ENCODE peak calls at places on chromosomes 3 and 15, in seven cellular contexts. One of them, this sample, is unnamed.

GRCh38 chr3:52004906-52005395 is 9.3 kb upstream of the RPL29 start:
- DNase-seq in Caco-2: no peak
- DNase-seq in activated CD4-positive, alpha-beta T cell treated with anti-CD3 and anti-CD28 coated beads, Interleukin-2, amount 10 ng/mL, durations not matched to agents 7 days and 5 days: no peak
- DNase-seq in adrenal gland: no peak
- DNase-seq in lower lobe of right lung: no peak
- DNase-seq in nucleus accumbens: no peak
- DNase-seq in posterior cingulate gyrus: no peak
- DNase-seq in this sample: no peak

GRCh38 chr15:50066202-50066601 is 52.8 kb downstream of the ATP8B4 start:
- DNase-seq in activated CD4-positive, alpha-beta T cell treated with anti-CD3 and anti-CD28 coated beads, Interleukin-2, amount 10 ng/mL, durations not matched to agents 7 days and 5 days: peak
- DNase-seq in adrenal gland: no peak
- DNase-seq in Caco-2: no peak
- DNase-seq in lower lobe of right lung: no peak
- DNase-seq in nucleus accumbens: no peak
- DNase-seq in posterior cingulate gyrus: no peak
- DNase-seq in this sample: no peak

GRCh38 chr3:132822266-132822665 is 100.1 kb upstream of the NPHP3 start:
- DNase-seq in Caco-2: no peak
- DNase-seq in adrenal gland: no peak
- DNase-seq in lower lobe of right lung: no peak
- DNase-seq in nucleus accumbens: no peak
- DNase-seq in activated CD4-positive, alpha-beta T cell treated with anti-CD3 and anti-CD28 coated beads, Interleukin-2, amount 10 ng/mL, durations not matched to agents 7 days and 5 days: no peak
- DNase-seq in posterior cingulate gyrus: no peak
- DNase-seq in this sample: no peak

GRCh38 chr3:127734181-127734720 is 61.5 kb downstream of the ABTB1 start:
- DNase-seq in activated CD4-positive, alpha-beta T cell treated with anti-CD3 and anti-CD28 coated beads, Interleukin-2, amount 10 ng/mL, durations not matched to agents 7 days and 5 days: no peak
- DNase-seq in posterior cingulate gyrus: no peak
- DNase-seq in Caco-2: no peak
- DNase-seq in nucleus accumbens: no peak
- DNase-seq in adrenal gland: no peak
- DNase-seq in lower lobe of right lung: no peak
- DNase-seq in this sample: no peak

GRCh38 chr3:172512363-172512762 is 10.9 kb downstream of the TNFSF10 start:
- DNase-seq in lower lobe of right lung: peak
- DNase-seq in nucleus accumbens: no peak
- DNase-seq in activated CD4-positive, alpha-beta T cell treated with anti-CD3 and anti-CD28 coated beads, Interleukin-2, amount 10 ng/mL, durations not matched to agents 7 days and 5 days: peak
- DNase-seq in posterior cingulate gyrus: peak
- DNase-seq in adrenal gland: peak
- DNase-seq in Caco-2: no peak
- DNase-seq in this sample: peak

GRCh38 chr3:43852066-43852465 is 161.3 kb downstream of the ABHD5 start:
- DNase-seq in Caco-2: no peak
- DNase-seq in lower lobe of right lung: no peak
- DNase-seq in adrenal gland: no peak
- DNase-seq in activated CD4-positive, alpha-beta T cell treated with anti-CD3 and anti-CD28 coated beads, Interleukin-2, amount 10 ng/mL, durations not matched to agents 7 days and 5 days: no peak
- DNase-seq in nucleus accumbens: no peak
- DNase-seq in posterior cingulate gyrus: no peak
- DNase-seq in this sample: no peak

GRCh38 chr15:54605556-54605955 is 591.2 kb downstream of the RSL24D1 start:
- DNase-seq in posterior cingulate gyrus: no peak
- DNase-seq in lower lobe of right lung: no peak
- DNase-seq in nucleus accumbens: no peak
- DNase-seq in activated CD4-positive, alpha-beta T cell treated with anti-CD3 and anti-CD28 coated beads, Interleukin-2, amount 10 ng/mL, durations not matched to agents 7 days and 5 days: no peak
- DNase-seq in Caco-2: no peak
- DNase-seq in adrenal gland: no peak
- DNase-seq in this sample: no peak

GRCh38 chr15:65896231-65896630 is 26.9 kb downstream of the RAB11A start:
- DNase-seq in Caco-2: no peak
- DNase-seq in nucleus accumbens: no peak
- DNase-seq in lower lobe of right lung: no peak
- DNase-seq in activated CD4-positive, alpha-beta T cell treated with anti-CD3 and anti-CD28 coated beads, Interleukin-2, amount 10 ng/mL, durations not matched to agents 7 days and 5 days: no peak
- DNase-seq in adrenal gland: no peak
- DNase-seq in posterior cingulate gyrus: no peak
- DNase-seq in this sample: no peak

GRCh38 chr3:64732570-64732969 is 44.8 kb upstream of the ADAMTS9 start:
- DNase-seq in posterior cingulate gyrus: no peak
- DNase-seq in Caco-2: no peak
- DNase-seq in activated CD4-positive, alpha-beta T cell treated with anti-CD3 and anti-CD28 coated beads, Interleukin-2, amount 10 ng/mL, durations not matched to agents 7 days and 5 days: no peak
- DNase-seq in lower lobe of right lung: no peak
- DNase-seq in adrenal gland: no peak
- DNase-seq in nucleus accumbens: no peak
- DNase-seq in this sample: no peak

GRCh38 chr3:71586810-71587242 is 3.3 kb upstream of the FOXP1 start:
- DNase-seq in lower lobe of right lung: no peak
- DNase-seq in posterior cingulate gyrus: no peak
- DNase-seq in adrenal gland: no peak
- DNase-seq in nucleus accumbens: no peak
- DNase-seq in activated CD4-positive, alpha-beta T cell treated with anti-CD3 and anti-CD28 coated beads, Interleukin-2, amount 10 ng/mL, durations not matched to agents 7 days and 5 days: no peak
- DNase-seq in Caco-2: no peak
- DNase-seq in this sample: no peak

GRCh38 chr3:124963755-124964154 is 29.2 kb upstream of the MUC13 start:
- DNase-seq in lower lobe of right lung: no peak
- DNase-seq in posterior cingulate gyrus: no peak
- DNase-seq in Caco-2: no peak
- DNase-seq in adrenal gland: no peak
- DNase-seq in nucleus accumbens: no peak
- DNase-seq in activated CD4-positive, alpha-beta T cell treated with anti-CD3 and anti-CD28 coated beads, Interleukin-2, amount 10 ng/mL, durations not matched to agents 7 days and 5 days: no peak
- DNase-seq in this sample: no peak

GRCh38 chr3:66239513-66240135 is 18.8 kb downstream of the SLC25A26 start:
- DNase-seq in lower lobe of right lung: no peak
- DNase-seq in Caco-2: no peak
- DNase-seq in posterior cingulate gyrus: no peak
- DNase-seq in nucleus accumbens: no peak
- DNase-seq in activated CD4-positive, alpha-beta T cell treated with anti-CD3 and anti-CD28 coated beads, Interleukin-2, amount 10 ng/mL, durations not matched to agents 7 days and 5 days: no peak
- DNase-seq in adrenal gland: no peak
- DNase-seq in this sample: no peak

GRCh38 chr3:100386437-100387064 is 14.3 kb downstream of the TOMM70 start:
- DNase-seq in adrenal gland: no peak
- DNase-seq in posterior cingulate gyrus: no peak
- DNase-seq in activated CD4-positive, alpha-beta T cell treated with anti-CD3 and anti-CD28 coated beads, Interleukin-2, amount 10 ng/mL, durations not matched to agents 7 days and 5 days: no peak
- DNase-seq in lower lobe of right lung: no peak
- DNase-seq in Caco-2: no peak
- DNase-seq in nucleus accumbens: no peak
- DNase-seq in this sample: no peak

GRCh38 chr3:61725851-61726333 is 164.5 kb downstream of the PTPRG start:
- DNase-seq in activated CD4-positive, alpha-beta T cell treated with anti-CD3 and anti-CD28 coated beads, Interleukin-2, amount 10 ng/mL, durations not matched to agents 7 days and 5 days: no peak
- DNase-seq in Caco-2: peak
- DNase-seq in lower lobe of right lung: no peak
- DNase-seq in posterior cingulate gyrus: no peak
- DNase-seq in nucleus accumbens: no peak
- DNase-seq in adrenal gland: peak
- DNase-seq in this sample: no peak

GRCh38 chr3:54374214-54374855 is 252.0 kb downstream of the CACNA2D3 start:
- DNase-seq in adrenal gland: peak
- DNase-seq in activated CD4-positive, alpha-beta T cell treated with anti-CD3 and anti-CD28 coated beads, Interleukin-2, amount 10 ng/mL, durations not matched to agents 7 days and 5 days: peak
- DNase-seq in lower lobe of right lung: no peak
- DNase-seq in posterior cingulate gyrus: no peak
- DNase-seq in Caco-2: no peak
- DNase-seq in nucleus accumbens: no peak
- DNase-seq in this sample: no peak

GRCh38 chr15:53869806-53870073 is 108.5 kb upstream of the UNC13C start:
- DNase-seq in adrenal gland: no peak
- DNase-seq in lower lobe of right lung: no peak
- DNase-seq in nucleus accumbens: no peak
- DNase-seq in activated CD4-positive, alpha-beta T cell treated with anti-CD3 and anti-CD28 coated beads, Interleukin-2, amount 10 ng/mL, durations not matched to agents 7 days and 5 days: no peak
- DNase-seq in posterior cingulate gyrus: no peak
- DNase-seq in Caco-2: peak
- DNase-seq in this sample: no peak

GRCh38 chr3:169777822-169778221 is 4.6 kb downstream of the MYNN start:
- DNase-seq in activated CD4-positive, alpha-beta T cell treated with anti-CD3 and anti-CD28 coated beads, Interleukin-2, amount 10 ng/mL, durations not matched to agents 7 days and 5 days: no peak
- DNase-seq in nucleus accumbens: no peak
- DNase-seq in lower lobe of right lung: no peak
- DNase-seq in posterior cingulate gyrus: no peak
- DNase-seq in Caco-2: no peak
- DNase-seq in adrenal gland: no peak
- DNase-seq in this sample: no peak

GRCh38 chr3:146250449-146251382 is at the start of gene PLSCR4:
- DNase-seq in nucleus accumbens: no peak
- DNase-seq in lower lobe of right lung: peak
- DNase-seq in activated CD4-positive, alpha-beta T cell treated with anti-CD3 and anti-CD28 coated beads, Interleukin-2, amount 10 ng/mL, durations not matched to agents 7 days and 5 days: peak
- DNase-seq in adrenal gland: peak
- DNase-seq in Caco-2: peak
- DNase-seq in posterior cingulate gyrus: no peak
- DNase-seq in this sample: peak

GRCh38 chr3:20256144-20256543 is 70.1 kb upstream of the SGO1 start:
- DNase-seq in lower lobe of right lung: no peak
- DNase-seq in nucleus accumbens: no peak
- DNase-seq in posterior cingulate gyrus: no peak
- DNase-seq in Caco-2: no peak
- DNase-seq in adrenal gland: no peak
- DNase-seq in activated CD4-positive, alpha-beta T cell treated with anti-CD3 and anti-CD28 coated beads, Interleukin-2, amount 10 ng/mL, durations not matched to agents 7 days and 5 days: no peak
- DNase-seq in this sample: no peak

GRCh38 chr3:185330238-185330637 is 32.7 kb upstream of the MAP3K13 start:
- DNase-seq in adrenal gland: no peak
- DNase-seq in Caco-2: no peak
- DNase-seq in lower lobe of right lung: peak
- DNase-seq in nucleus accumbens: no peak
- DNase-seq in posterior cingulate gyrus: no peak
- DNase-seq in activated CD4-positive, alpha-beta T cell treated with anti-CD3 and anti-CD28 coated beads, Interleukin-2, amount 10 ng/mL, durations not matched to agents 7 days and 5 days: no peak
- DNase-seq in this sample: no peak

GRCh38 chr3:52428151-52429005 is 16.5 kb downstream of the SEMA3G start:
- DNase-seq in posterior cingulate gyrus: peak
- DNase-seq in adrenal gland: peak
- DNase-seq in activated CD4-positive, alpha-beta T cell treated with anti-CD3 and anti-CD28 coated beads, Interleukin-2, amount 10 ng/mL, durations not matched to agents 7 days and 5 days: peak
- DNase-seq in lower lobe of right lung: no peak
- DNase-seq in nucleus accumbens: no peak
- DNase-seq in Caco-2: peak
- DNase-seq in this sample: peak

GRCh38 chr3:190537131-190537530 is 23.2 kb downstream of the IL1RAP start:
- DNase-seq in lower lobe of right lung: no peak
- DNase-seq in posterior cingulate gyrus: no peak
- DNase-seq in adrenal gland: no peak
- DNase-seq in nucleus accumbens: no peak
- DNase-seq in Caco-2: no peak
- DNase-seq in activated CD4-positive, alpha-beta T cell treated with anti-CD3 and anti-CD28 coated beads, Interleukin-2, amount 10 ng/mL, durations not matched to agents 7 days and 5 days: no peak
- DNase-seq in this sample: no peak

GRCh38 chr15:90030376-90030775 is 29.3 kb downstream of the ZNF710 start:
- DNase-seq in Caco-2: no peak
- DNase-seq in activated CD4-positive, alpha-beta T cell treated with anti-CD3 and anti-CD28 coated beads, Interleukin-2, amount 10 ng/mL, durations not matched to agents 7 days and 5 days: no peak
- DNase-seq in adrenal gland: no peak
- DNase-seq in posterior cingulate gyrus: no peak
- DNase-seq in nucleus accumbens: no peak
- DNase-seq in lower lobe of right lung: no peak
- DNase-seq in this sample: no peak

GRCh38 chr3:33437556-33438283 is 2.5 kb downstream of the UBP1 start:
- DNase-seq in lower lobe of right lung: no peak
- DNase-seq in posterior cingulate gyrus: no peak
- DNase-seq in activated CD4-positive, alpha-beta T cell treated with anti-CD3 and anti-CD28 coated beads, Interleukin-2, amount 10 ng/mL, durations not matched to agents 7 days and 5 days: no peak
- DNase-seq in adrenal gland: peak
- DNase-seq in Caco-2: no peak
- DNase-seq in nucleus accumbens: no peak
- DNase-seq in this sample: no peak